ENCODE peak calls at places on chromosome 9, in seven cellular contexts. One of them, this sample, is unnamed.

GRCh38 chr9:135506327-135507103 is 6.0 kb downstream of the MRPS2 start:
- DNase-seq in upper lobe of right lung: peak
- DNase-seq in gastrocnemius medialis: no peak
- DNase-seq in endothelial cell of umbilical vein: no peak
- DNase-seq in fibroblast of mammary gland: no peak
- DNase-seq in esophagus squamous epithelium: no peak
- DNase-seq in heart right ventricle: peak
- DNase-seq in this sample: no peak

GRCh38 chr9:4306066-4306787 is 6.4 kb upstream of the GLIS3 start:
- DNase-seq in upper lobe of right lung: no peak
- DNase-seq in gastrocnemius medialis: no peak
- DNase-seq in endothelial cell of umbilical vein: peak
- DNase-seq in fibroblast of mammary gland: peak
- DNase-seq in esophagus squamous epithelium: no peak
- DNase-seq in heart right ventricle: no peak
- DNase-seq in this sample: no peak

GRCh38 chr9:131678499-131679111 is 61.3 kb downstream of the RAPGEF1 start:
- DNase-seq in upper lobe of right lung: peak
- DNase-seq in gastrocnemius medialis: peak
- DNase-seq in endothelial cell of umbilical vein: peak
- DNase-seq in fibroblast of mammary gland: peak
- DNase-seq in esophagus squamous epithelium: no peak
- DNase-seq in heart right ventricle: peak
- DNase-seq in this sample: peak

GRCh38 chr9:18320046-18320445 is 153.9 kb upstream of the ADAMTSL1 start:
- DNase-seq in upper lobe of right lung: no peak
- DNase-seq in gastrocnemius medialis: no peak
- DNase-seq in endothelial cell of umbilical vein: peak
- DNase-seq in fibroblast of mammary gland: peak
- DNase-seq in esophagus squamous epithelium: no peak
- DNase-seq in heart right ventricle: no peak
- DNase-seq in this sample: no peak

GRCh38 chr9:127154003-127154389 is 31.6 kb upstream of the ANGPTL2 start:
- DNase-seq in upper lobe of right lung: peak
- DNase-seq in gastrocnemius medialis: no peak
- DNase-seq in endothelial cell of umbilical vein: peak
- DNase-seq in fibroblast of mammary gland: no peak
- DNase-seq in esophagus squamous epithelium: no peak
- DNase-seq in heart right ventricle: no peak
- DNase-seq in this sample: no peak

GRCh38 chr9:99262949-99263418 is 40.9 kb downstream of the SEC61B start:
- DNase-seq in upper lobe of right lung: no peak
- DNase-seq in gastrocnemius medialis: no peak
- DNase-seq in endothelial cell of umbilical vein: no peak
- DNase-seq in fibroblast of mammary gland: no peak
- DNase-seq in esophagus squamous epithelium: no peak
- DNase-seq in heart right ventricle: no peak
- DNase-seq in this sample: no peak

GRCh38 chr9:7246917-7247538 is 489.3 kb downstream of the KDM4C start:
- DNase-seq in upper lobe of right lung: no peak
- DNase-seq in gastrocnemius medialis: no peak
- DNase-seq in endothelial cell of umbilical vein: no peak
- DNase-seq in fibroblast of mammary gland: peak
- DNase-seq in esophagus squamous epithelium: no peak
- DNase-seq in heart right ventricle: no peak
- DNase-seq in this sample: no peak

GRCh38 chr9:38682713-38683112 is 37.2 kb downstream of the FAM240B start:
- DNase-seq in upper lobe of right lung: no peak
- DNase-seq in gastrocnemius medialis: no peak
- DNase-seq in endothelial cell of umbilical vein: peak
- DNase-seq in fibroblast of mammary gland: peak
- DNase-seq in esophagus squamous epithelium: no peak
- DNase-seq in heart right ventricle: no peak
- DNase-seq in this sample: peak

GRCh38 chr9:99807276-99807852 is 14.3 kb upstream of the NR4A3 start:
- DNase-seq in upper lobe of right lung: peak
- DNase-seq in gastrocnemius medialis: peak
- DNase-seq in endothelial cell of umbilical vein: peak
- DNase-seq in fibroblast of mammary gland: peak
- DNase-seq in esophagus squamous epithelium: no peak
- DNase-seq in heart right ventricle: peak
- DNase-seq in this sample: no peak

GRCh38 chr9:95985656-95986055 is 110.2 kb downstream of the ERCC6L2 start:
- DNase-seq in upper lobe of right lung: no peak
- DNase-seq in gastrocnemius medialis: no peak
- DNase-seq in endothelial cell of umbilical vein: no peak
- DNase-seq in fibroblast of mammary gland: no peak
- DNase-seq in esophagus squamous epithelium: no peak
- DNase-seq in heart right ventricle: no peak
- DNase-seq in this sample: no peak

GRCh38 chr9:13705913-13706312 is 426.4 kb upstream of the MPDZ start:
- DNase-seq in upper lobe of right lung: no peak
- DNase-seq in gastrocnemius medialis: peak
- DNase-seq in endothelial cell of umbilical vein: peak
- DNase-seq in fibroblast of mammary gland: peak
- DNase-seq in esophagus squamous epithelium: no peak
- DNase-seq in heart right ventricle: no peak
- DNase-seq in this sample: peak

GRCh38 chr9:93020151-93020550 is 38.4 kb upstream of the SUSD3 start:
- DNase-seq in upper lobe of right lung: peak
- DNase-seq in gastrocnemius medialis: no peak
- DNase-seq in endothelial cell of umbilical vein: no peak
- DNase-seq in fibroblast of mammary gland: no peak
- DNase-seq in esophagus squamous epithelium: no peak
- DNase-seq in heart right ventricle: no peak
- DNase-seq in this sample: no peak

GRCh38 chr9:9893837-9894236 is 719.0 kb downstream of the PTPRD start:
- DNase-seq in upper lobe of right lung: no peak
- DNase-seq in gastrocnemius medialis: no peak
- DNase-seq in endothelial cell of umbilical vein: peak
- DNase-seq in fibroblast of mammary gland: peak
- DNase-seq in esophagus squamous epithelium: no peak
- DNase-seq in heart right ventricle: no peak
- DNase-seq in this sample: no peak

GRCh38 chr9:99059074-99059894 is 45.6 kb upstream of the TGFBR1 start:
- DNase-seq in upper lobe of right lung: no peak
- DNase-seq in gastrocnemius medialis: peak
- DNase-seq in endothelial cell of umbilical vein: no peak
- DNase-seq in fibroblast of mammary gland: no peak
- DNase-seq in esophagus squamous epithelium: peak
- DNase-seq in heart right ventricle: no peak
- DNase-seq in this sample: no peak

GRCh38 chr9:126149661-126150060 is 177.0 kb upstream of the MVB12B start:
- DNase-seq in upper lobe of right lung: peak
- DNase-seq in gastrocnemius medialis: no peak
- DNase-seq in endothelial cell of umbilical vein: no peak
- DNase-seq in fibroblast of mammary gland: no peak
- DNase-seq in esophagus squamous epithelium: no peak
- DNase-seq in heart right ventricle: no peak
- DNase-seq in this sample: no peak

GRCh38 chr9:130433168-130433946 is 11.4 kb upstream of the ASS1 start:
- DNase-seq in upper lobe of right lung: no peak
- DNase-seq in gastrocnemius medialis: no peak
- DNase-seq in endothelial cell of umbilical vein: peak
- DNase-seq in fibroblast of mammary gland: no peak
- DNase-seq in esophagus squamous epithelium: no peak
- DNase-seq in heart right ventricle: peak
- DNase-seq in this sample: no peak

GRCh38 chr9:1721219-1721618 is 293.9 kb upstream of the SMARCA2 start:
- DNase-seq in upper lobe of right lung: no peak
- DNase-seq in gastrocnemius medialis: no peak
- DNase-seq in endothelial cell of umbilical vein: no peak
- DNase-seq in fibroblast of mammary gland: no peak
- DNase-seq in esophagus squamous epithelium: no peak
- DNase-seq in heart right ventricle: no peak
- DNase-seq in this sample: no peak

GRCh38 chr9:72721086-72721485 is 199.7 kb downstream of the TMC1 start:
- DNase-seq in upper lobe of right lung: no peak
- DNase-seq in gastrocnemius medialis: no peak
- DNase-seq in endothelial cell of umbilical vein: no peak
- DNase-seq in fibroblast of mammary gland: no peak
- DNase-seq in esophagus squamous epithelium: no peak
- DNase-seq in heart right ventricle: no peak
- DNase-seq in this sample: no peak

GRCh38 chr9:105244274-105244995 is at the start of gene SLC44A1:
- DNase-seq in upper lobe of right lung: peak
- DNase-seq in gastrocnemius medialis: peak
- DNase-seq in endothelial cell of umbilical vein: peak
- DNase-seq in fibroblast of mammary gland: peak
- DNase-seq in esophagus squamous epithelium: peak
- DNase-seq in heart right ventricle: peak
- DNase-seq in this sample: peak

GRCh38 chr9:93185261-93186150 is 1.6 kb downstream of the WNK2 start:
- DNase-seq in upper lobe of right lung: no peak
- DNase-seq in gastrocnemius medialis: no peak
- DNase-seq in endothelial cell of umbilical vein: no peak
- DNase-seq in fibroblast of mammary gland: no peak
- DNase-seq in esophagus squamous epithelium: no peak
- DNase-seq in heart right ventricle: peak
- DNase-seq in this sample: no peak

GRCh38 chr9:137417161-137418021 is 5.6 kb downstream of the EXD3 start:
- DNase-seq in upper lobe of right lung: no peak
- DNase-seq in gastrocnemius medialis: no peak
- DNase-seq in endothelial cell of umbilical vein: no peak
- DNase-seq in fibroblast of mammary gland: no peak
- DNase-seq in esophagus squamous epithelium: no peak
- DNase-seq in heart right ventricle: no peak
- DNase-seq in this sample: no peak

GRCh38 chr9:127912882-127913281 is 4.0 kb downstream of the ST6GALNAC4 start:
- DNase-seq in upper lobe of right lung: peak
- DNase-seq in gastrocnemius medialis: no peak
- DNase-seq in endothelial cell of umbilical vein: no peak
- DNase-seq in fibroblast of mammary gland: no peak
- DNase-seq in esophagus squamous epithelium: no peak
- DNase-seq in heart right ventricle: no peak
- DNase-seq in this sample: no peak

GRCh38 chr9:69206047-69206446 is 32.0 kb downstream of the TJP2 start:
- DNase-seq in upper lobe of right lung: no peak
- DNase-seq in gastrocnemius medialis: no peak
- DNase-seq in endothelial cell of umbilical vein: no peak
- DNase-seq in fibroblast of mammary gland: no peak
- DNase-seq in esophagus squamous epithelium: no peak
- DNase-seq in heart right ventricle: no peak
- DNase-seq in this sample: no peak

GRCh38 chr9:69204869-69205268 is 30.8 kb downstream of the TJP2 start:
- DNase-seq in upper lobe of right lung: no peak
- DNase-seq in gastrocnemius medialis: no peak
- DNase-seq in endothelial cell of umbilical vein: no peak
- DNase-seq in fibroblast of mammary gland: peak
- DNase-seq in esophagus squamous epithelium: no peak
- DNase-seq in heart right ventricle: no peak
- DNase-seq in this sample: no peak

GRCh38 chr9:69204378-69204777 is 30.3 kb downstream of the TJP2 start:
- DNase-seq in upper lobe of right lung: no peak
- DNase-seq in gastrocnemius medialis: no peak
- DNase-seq in endothelial cell of umbilical vein: no peak
- DNase-seq in fibroblast of mammary gland: no peak
- DNase-seq in esophagus squamous epithelium: no peak
- DNase-seq in heart right ventricle: no peak
- DNase-seq in this sample: no peak

GRCh38 chr9:69211424-69212036 is 37.5 kb downstream of the TJP2 start:
- DNase-seq in upper lobe of right lung: no peak
- DNase-seq in gastrocnemius medialis: no peak
- DNase-seq in endothelial cell of umbilical vein: no peak
- DNase-seq in fibroblast of mammary gland: no peak
- DNase-seq in esophagus squamous epithelium: no peak
- DNase-seq in heart right ventricle: no peak
- DNase-seq in this sample: no peak

GRCh38 chr9:69207503-69207902 is 33.4 kb downstream of the TJP2 start:
- DNase-seq in upper lobe of right lung: no peak
- DNase-seq in gastrocnemius medialis: no peak
- DNase-seq in endothelial cell of umbilical vein: no peak
- DNase-seq in fibroblast of mammary gland: no peak
- DNase-seq in esophagus squamous epithelium: no peak
- DNase-seq in heart right ventricle: peak
- DNase-seq in this sample: no peak
- TF ChIP-seq CTCF in upper lobe of right lung: no peak
- TF ChIP-seq CTCF in gastrocnemius medialis: no peak
- TF ChIP-seq CTCF in endothelial cell of umbilical vein: no peak
- TF ChIP-seq CTCF in fibroblast of mammary gland: no peak
- TF ChIP-seq CTCF in esophagus squamous epithelium: no peak
- TF ChIP-seq CTCF in heart right ventricle: peak
- TF ChIP-seq CTCF in this sample: peak

GRCh38 chr9:81705578-81705977 is 16.2 kb upstream of the TLE1 start:
- DNase-seq in upper lobe of right lung: no peak
- DNase-seq in gastrocnemius medialis: no peak
- DNase-seq in endothelial cell of umbilical vein: no peak
- DNase-seq in fibroblast of mammary gland: no peak
- DNase-seq in esophagus squamous epithelium: no peak
- DNase-seq in heart right ventricle: no peak
- DNase-seq in this sample: no peak
- H3K4me3 ChIP-seq in upper lobe of right lung: no peak
- H3K4me3 ChIP-seq in gastrocnemius medialis: no peak
- H3K4me3 ChIP-seq in endothelial cell of umbilical vein: no peak
- H3K4me3 ChIP-seq in fibroblast of mammary gland: no peak
- H3K4me3 ChIP-seq in esophagus squamous epithelium: no peak
- H3K4me3 ChIP-seq in heart right ventricle: no peak
- H3K4me3 ChIP-seq in this sample: no peak

GRCh38 chr9:70603020-70603411 is 188.6 kb upstream of the KLF9 start:
- DNase-seq in upper lobe of right lung: no peak
- DNase-seq in gastrocnemius medialis: no peak
- DNase-seq in endothelial cell of umbilical vein: no peak
- DNase-seq in fibroblast of mammary gland: no peak
- DNase-seq in esophagus squamous epithelium: no peak
- DNase-seq in heart right ventricle: no peak
- DNase-seq in this sample: no peak

GRCh38 chr9:70601000-70601929 is 186.8 kb upstream of the KLF9 start:
- DNase-seq in upper lobe of right lung: peak
- DNase-seq in gastrocnemius medialis: peak
- DNase-seq in endothelial cell of umbilical vein: peak
- DNase-seq in fibroblast of mammary gland: peak
- DNase-seq in esophagus squamous epithelium: no peak
- DNase-seq in heart right ventricle: peak
- DNase-seq in this sample: peak

GRCh38 chr9:70602364-70603019 is 188.0 kb upstream of the KLF9 start:
- DNase-seq in upper lobe of right lung: no peak
- DNase-seq in gastrocnemius medialis: peak
- DNase-seq in endothelial cell of umbilical vein: peak
- DNase-seq in fibroblast of mammary gland: peak
- DNase-seq in esophagus squamous epithelium: no peak
- DNase-seq in heart right ventricle: no peak
- DNase-seq in this sample: peak

GRCh38 chr9:70597886-70598285 is 183.4 kb upstream of the KLF9 start:
- DNase-seq in upper lobe of right lung: no peak
- DNase-seq in gastrocnemius medialis: no peak
- DNase-seq in endothelial cell of umbilical vein: no peak
- DNase-seq in fibroblast of mammary gland: no peak
- DNase-seq in esophagus squamous epithelium: no peak
- DNase-seq in heart right ventricle: no peak
- DNase-seq in this sample: no peak

GRCh38 chr9:70600479-70600878 is 186.0 kb upstream of the KLF9 start:
- DNase-seq in upper lobe of right lung: no peak
- DNase-seq in gastrocnemius medialis: peak
- DNase-seq in endothelial cell of umbilical vein: peak
- DNase-seq in fibroblast of mammary gland: peak
- DNase-seq in esophagus squamous epithelium: no peak
- DNase-seq in heart right ventricle: no peak
- DNase-seq in this sample: peak
- TF ChIP-seq CTCF in upper lobe of right lung: no peak
- TF ChIP-seq CTCF in gastrocnemius medialis: no peak
- TF ChIP-seq CTCF in endothelial cell of umbilical vein: no peak
- TF ChIP-seq CTCF in fibroblast of mammary gland: no peak
- TF ChIP-seq CTCF in esophagus squamous epithelium: no peak
- TF ChIP-seq CTCF in heart right ventricle: no peak
- TF ChIP-seq CTCF in this sample: no peak

GRCh38 chr9:88400021-88400420 is 11.8 kb downstream of the SPIN1 start:
- DNase-seq in upper lobe of right lung: no peak
- DNase-seq in gastrocnemius medialis: no peak
- DNase-seq in endothelial cell of umbilical vein: no peak
- DNase-seq in fibroblast of mammary gland: peak
- DNase-seq in esophagus squamous epithelium: no peak
- DNase-seq in heart right ventricle: no peak
- DNase-seq in this sample: peak
- H3K4me3 ChIP-seq in upper lobe of right lung: no peak
- H3K4me3 ChIP-seq in gastrocnemius medialis: no peak
- H3K4me3 ChIP-seq in endothelial cell of umbilical vein: no peak
- H3K4me3 ChIP-seq in fibroblast of mammary gland: no peak
- H3K4me3 ChIP-seq in esophagus squamous epithelium: no peak
- H3K4me3 ChIP-seq in heart right ventricle: no peak
- H3K4me3 ChIP-seq in this sample: no peak